ENCODE peak calls at places on chromosomes 6 and 20, in nine cellular contexts. V is brain microvascular endothelial cell, H is mammary epithelial cell, D is ovary, T is gastrocnemius medialis, X is lung, Z is pancreas, U is colonic mucosa, L is endodermal cell. P is an unnamed sample. For H3K36me3 and H3K27me3, the result is how much of the 10 kb centered on the place peaks cover.

GRCh38 chr20:9200620-9201019 is 131.7 kb downstream of the PLCB4 start:
- DNase-seq in U (no peak), L (no peak), T (no peak), H (peak), Z (no peak), V (peak), X (no peak), D (no peak), P (peak)

GRCh38 chr6:43286995-43287716 is 10.9 kb upstream of the SLC22A7 start:
- DNase-seq in Z (no peak), V (no peak), H (no peak), D (no peak), T (no peak), X (no peak), L (peak), U (peak), P (no peak)

GRCh38 chr6:56046576-56046975 is 171.2 kb upstream of the BMP5 start:
- DNase-seq in Z (no peak), V (peak), T (no peak), L (no peak), D (no peak), X (peak), U (no peak), H (peak), P (peak)

GRCh38 chr20:19915111-19915798 is 101.9 kb upstream of the NAA20 start:
- DNase-seq in V (no peak), H (no peak), D (no peak), T (peak), L (no peak), X (no peak), Z (no peak), U (no peak), P (no peak)

GRCh38 chr20:50224553-50225255 is 34.1 kb downstream of the CEBPB start:
- DNase-seq in Z (peak), L (peak), X (peak), D (peak), H (peak), T (peak), V (peak), U (peak), P (no peak)

GRCh38 chr6:55528624-55529023 is 50.4 kb downstream of the HMGCLL1 start:
- DNase-seq in H (peak), D (no peak), L (peak), T (no peak), V (peak), Z (no peak), X (no peak), U (peak), P (peak)

GRCh38 chr20:728022-728944 is 40.0 kb downstream of the SLC52A3 start:
- DNase-seq in Z (peak), X (no peak), U (peak), T (peak), L (peak), V (peak), H (no peak), D (no peak), P (peak)

GRCh38 chr6:167795874-167796667 is 30.6 kb upstream of the AFDN start:
- DNase-seq in D (no peak), Z (no peak), T (peak), U (peak), V (no peak), L (no peak), H (no peak), X (peak), P (no peak)

GRCh38 chr6:36340671-36341454 is 4.2 kb upstream of the BNIP5 start:
- DNase-seq in Z (peak), L (peak), X (peak), D (peak), V (peak), T (peak), U (peak), H (peak), P (peak)

GRCh38 chr6:42142118-42142835 is at the start of gene C6orf132:
- DNase-seq in X (peak), H (peak), T (no peak), U (peak), V (no peak), D (no peak), L (peak), Z (peak), P (peak)

GRCh38 chr6:85600713-85601313 is 7.2 kb upstream of the SNX14 start:
- DNase-seq in V (no peak), H (no peak), U (no peak), L (peak), D (no peak), Z (no peak), T (no peak), X (no peak), P (no peak)

GRCh38 chr6:34657037-34657306 is 39.6 kb downstream of the ILRUN start:
- DNase-seq in T (no peak), U (no peak), L (no peak), Z (no peak), D (no peak), V (no peak), X (no peak), H (no peak), P (no peak)

GRCh38 chr6:15481892-15482291 is 180.9 kb downstream of the DTNBP1 start:
- DNase-seq in U (no peak), D (no peak), T (peak), V (no peak), H (peak), Z (no peak), X (no peak), L (peak), P (peak)

GRCh38 chr6:55438217-55438616 is 110.9 kb downstream of the GFRAL start:
- DNase-seq in V (no peak), Z (no peak), D (no peak), T (no peak), L (no peak), X (no peak), H (no peak), U (no peak), P (no peak)

GRCh38 chr6:92479821-92480220 is 939.5 kb downstream of the EPHA7 start:
- DNase-seq in T (no peak), H (no peak), D (no peak), V (no peak), Z (no peak), U (no peak), X (no peak), L (no peak), P (no peak)

GRCh38 chr6:42774201-42774600 is 7.7 kb upstream of the BICRAL start:
- DNase-seq in L (no peak), D (no peak), T (no peak), X (no peak), V (no peak), U (no peak), H (no peak), Z (no peak), P (no peak)

GRCh38 chr6:35893246-35893645 is 27.7 kb downstream of the SRPK1 start:
- DNase-seq in V (peak), U (no peak), L (no peak), Z (no peak), T (no peak), X (no peak), H (no peak), D (no peak), P (no peak)

GRCh38 chr6:127343753-127344659 is 597 bp upstream of the ECHDC1 start:
- DNase-seq in X (no peak), T (no peak), D (no peak), U (peak), V (peak), H (peak), Z (no peak), L (peak), P (peak)

GRCh38 chr6:20811112-20811746 is 277.0 kb downstream of the CDKAL1 start:
- DNase-seq in L (peak), H (peak), T (no peak), U (no peak), X (no peak), D (no peak), Z (no peak), V (peak), P (peak)
- H3K36me3 ChIP-seq in L (under half), H (under half), T (under half), U (under half), X (under half), D (under half), Z (under half), V (under half), P (under half)

DNA sequence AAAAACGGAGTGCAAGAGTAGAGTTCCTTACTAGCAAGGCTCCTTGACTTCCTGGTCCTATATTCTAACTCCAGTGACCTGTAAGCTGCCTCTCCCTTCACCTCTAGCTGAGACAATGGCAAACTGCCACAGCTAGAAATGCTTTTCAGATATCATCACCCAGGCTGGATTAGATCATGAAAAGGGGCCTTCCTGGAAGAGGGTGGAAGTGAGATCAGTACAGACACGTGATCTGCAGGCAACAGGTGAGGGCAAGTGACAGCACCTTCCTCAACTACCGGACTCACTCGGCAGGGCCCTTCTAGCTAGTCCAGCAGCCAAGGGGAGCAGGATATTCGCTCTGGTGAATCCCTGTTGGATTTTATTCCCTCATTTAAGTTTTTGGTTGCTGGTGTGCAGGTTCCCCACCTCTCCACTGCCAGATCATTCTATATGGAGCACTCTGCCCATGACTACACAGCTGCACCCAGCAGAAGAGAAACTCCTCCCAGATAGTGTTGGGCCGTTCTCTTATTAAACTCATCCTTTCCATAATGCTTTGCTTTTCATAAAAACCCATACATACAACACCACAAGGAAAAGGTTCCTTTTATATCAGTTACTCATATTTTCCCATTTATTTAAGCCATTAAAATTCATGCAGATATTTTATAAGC is 26.4 kb upstream of the FAM83C start:
- DNase-seq in L (no peak), X (peak), U (peak), V (peak), H (peak), T (peak), D (no peak), Z (no peak), P (peak)
- H3K4me3 ChIP-seq in L (no peak), X (no peak), U (no peak), V (no peak), H (no peak), T (no peak), D (no peak), Z (no peak), P (no peak)

GRCh38 chr6:75209432-75209723 is 3.5 kb upstream of the COL12A1 start:
- DNase-seq in L (no peak), V (no peak), Z (no peak), X (no peak), T (no peak), D (no peak), H (no peak), U (no peak), P (no peak)
- H3K27me3 ChIP-seq in L (half or more), V (under half), Z (under half), X (under half), T (under half), D (under half), H (under half), U (under half), P (under half)

GRCh38 chr6:7406743-7407142 is 17.1 kb downstream of the RIOK1 start:
- DNase-seq in D (no peak), Z (no peak), T (no peak), V (no peak), L (no peak), U (no peak), H (no peak), X (no peak), P (no peak)

GRCh38 chr6:7401103-7401502 is 11.5 kb downstream of the RIOK1 start:
- DNase-seq in V (peak), X (no peak), H (peak), U (no peak), L (no peak), Z (no peak), T (no peak), D (no peak), P (no peak)

GRCh38 chr6:7402746-7403145 is 13.1 kb downstream of the RIOK1 start:
- DNase-seq in X (no peak), U (no peak), T (no peak), L (no peak), H (no peak), V (no peak), D (no peak), Z (no peak), P (no peak)

GRCh38 chr6:7409740-7410139 is 20.1 kb downstream of the RIOK1 start:
- DNase-seq in V (no peak), X (no peak), U (no peak), Z (no peak), L (no peak), H (no peak), D (no peak), T (no peak), P (no peak)

GRCh38 chr6:7404546-7404945 is 14.9 kb downstream of the RIOK1 start:
- DNase-seq in H (no peak), L (no peak), U (no peak), V (no peak), D (no peak), X (no peak), T (no peak), Z (no peak), P (no peak)
- H3K36me3 ChIP-seq in H (under half), L (half or more), U (under half), V (under half), D (under half), X (under half), T (half or more), Z (under half), P (under half)

DNA sequence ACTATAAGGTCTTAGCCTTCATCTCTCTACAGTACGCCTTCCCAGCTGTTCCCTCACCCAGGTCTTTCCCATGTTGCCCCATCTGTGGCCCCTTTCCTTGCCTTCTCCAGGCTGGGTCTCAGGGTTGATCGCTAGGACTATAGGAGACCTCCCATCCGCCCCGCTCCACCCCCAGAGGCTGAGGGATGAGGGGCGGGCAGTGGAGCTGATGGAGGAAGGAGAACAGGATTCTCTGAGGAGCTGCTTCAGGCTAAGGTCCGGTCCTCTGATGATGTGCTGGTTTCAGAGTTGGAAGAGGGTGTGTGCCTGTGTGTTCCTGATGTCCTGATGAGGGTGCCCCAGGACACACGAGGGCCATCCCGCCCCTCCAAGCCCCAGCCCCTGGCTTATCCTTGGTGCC is 154.8 kb upstream of the QKI start:
- DNase-seq in V (no peak), U (no peak), L (no peak), X (no peak), Z (no peak), H (no peak), T (no peak), D (no peak), P (no peak)
- H3K4me3 ChIP-seq in V (no peak), U (no peak), L (no peak), X (no peak), Z (no peak), H (no peak), T (peak), D (no peak), P (no peak)

GRCh38 chr20:58213112-58213511 is 15.3 kb downstream of the ANKRD60 start:
- DNase-seq in U (no peak), V (no peak), T (no peak), H (no peak), L (no peak), X (no peak), D (no peak), Z (no peak), P (no peak)
- H3K27me3 ChIP-seq in U (under half), V (under half), T (under half), H (under half), L (under half), X (under half), D (under half), Z (under half), P (under half)